ENCODE peak calls at places on chromosomes 7 and 10, in five cellular contexts. One of them, this sample, is unnamed.

GRCh38 chr10:132634241-132634946 is 96.8 kb downstream of the INPP5A start:
- DNase-seq in T-cell: no peak
- DNase-seq in epithelial cell of esophagus: peak
- DNase-seq in H7: peak
- DNase-seq in A172: no peak
- DNase-seq in this sample: no peak

GRCh38 chr7:135673360-135673706 is 11.0 kb downstream of the STMP1 start:
- DNase-seq in H7: no peak
- DNase-seq in A172: peak
- DNase-seq in T-cell: no peak
- DNase-seq in epithelial cell of esophagus: peak
- DNase-seq in this sample: no peak

GRCh38 chr7:2036786-2037185 is 196.0 kb downstream of the MAD1L1 start:
- DNase-seq in epithelial cell of esophagus: no peak
- DNase-seq in H7: peak
- DNase-seq in A172: no peak
- DNase-seq in T-cell: no peak
- DNase-seq in this sample: no peak

GRCh38 chr7:97405842-97406241 is 288.3 kb downstream of the SDHAF3 start:
- DNase-seq in H7: no peak
- DNase-seq in T-cell: no peak
- DNase-seq in epithelial cell of esophagus: no peak
- DNase-seq in A172: no peak
- DNase-seq in this sample: peak

GRCh38 chr10:5873515-5873995 is 16.1 kb downstream of the ANKRD16 start:
- DNase-seq in H7: peak
- DNase-seq in epithelial cell of esophagus: peak
- DNase-seq in T-cell: peak
- DNase-seq in A172: peak
- DNase-seq in this sample: peak

GRCh38 chr7:40469481-40469880 is 334.7 kb downstream of the SUGCT start:
- DNase-seq in T-cell: no peak
- DNase-seq in A172: peak
- DNase-seq in epithelial cell of esophagus: peak
- DNase-seq in H7: no peak
- DNase-seq in this sample: no peak

GRCh38 chr10:90732581-90732980 is 125.3 kb downstream of the HTR7 start:
- DNase-seq in H7: no peak
- DNase-seq in A172: no peak
- DNase-seq in T-cell: no peak
- DNase-seq in epithelial cell of esophagus: no peak
- DNase-seq in this sample: no peak

GRCh38 chr10:132962623-132963429 is 20.5 kb upstream of the CFAP46 start:
- DNase-seq in H7: no peak
- DNase-seq in A172: no peak
- DNase-seq in epithelial cell of esophagus: no peak
- DNase-seq in T-cell: no peak
- DNase-seq in this sample: no peak

GRCh38 chr10:11303671-11304170 is 286.0 kb downstream of the CELF2 start:
- DNase-seq in epithelial cell of esophagus: no peak
- DNase-seq in T-cell: no peak
- DNase-seq in H7: no peak
- DNase-seq in A172: no peak
- DNase-seq in this sample: peak

GRCh38 chr10:48627984-48628609 is 23.2 kb upstream of the ARHGAP22 start:
- DNase-seq in A172: no peak
- DNase-seq in epithelial cell of esophagus: no peak
- DNase-seq in T-cell: no peak
- DNase-seq in H7: no peak
- DNase-seq in this sample: peak

GRCh38 chr7:6165075-6165474 is 107.3 kb downstream of the CYTH3 start:
- DNase-seq in epithelial cell of esophagus: no peak
- DNase-seq in T-cell: no peak
- DNase-seq in H7: no peak
- DNase-seq in A172: no peak
- DNase-seq in this sample: no peak

GRCh38 chr10:7085913-7086589 is 324.8 kb downstream of the SFMBT2 start:
- DNase-seq in epithelial cell of esophagus: no peak
- DNase-seq in A172: no peak
- DNase-seq in T-cell: no peak
- DNase-seq in H7: peak
- DNase-seq in this sample: no peak

GRCh38 chr7:128025380-128025779 is 5.9 kb downstream of the LRRC4 start:
- DNase-seq in T-cell: no peak
- DNase-seq in H7: no peak
- DNase-seq in epithelial cell of esophagus: peak
- DNase-seq in A172: no peak
- DNase-seq in this sample: no peak

GRCh38 chr10:103936022-103936421 is 18.0 kb upstream of the STN1 start:
- DNase-seq in epithelial cell of esophagus: no peak
- DNase-seq in T-cell: no peak
- DNase-seq in A172: no peak
- DNase-seq in H7: no peak
- DNase-seq in this sample: no peak

GRCh38 chr7:135672560-135673359 is 10.4 kb downstream of the STMP1 start:
- DNase-seq in H7: peak
- DNase-seq in epithelial cell of esophagus: peak
- DNase-seq in A172: peak
- DNase-seq in T-cell: no peak
- DNase-seq in this sample: peak

GRCh38 chr7:21251166-21251806 is 176.6 kb upstream of the SP4 start:
- DNase-seq in H7: no peak
- DNase-seq in T-cell: no peak
- DNase-seq in epithelial cell of esophagus: no peak
- DNase-seq in A172: no peak
- DNase-seq in this sample: no peak

GRCh38 chr10:28492556-28492955 is 40.4 kb upstream of the WAC start:
- DNase-seq in H7: no peak
- DNase-seq in A172: peak
- DNase-seq in T-cell: no peak
- DNase-seq in epithelial cell of esophagus: no peak
- DNase-seq in this sample: no peak

GRCh38 chr10:7302393-7303054 is 108.3 kb downstream of the SFMBT2 start:
- DNase-seq in T-cell: no peak
- DNase-seq in epithelial cell of esophagus: no peak
- DNase-seq in A172: peak
- DNase-seq in H7: no peak
- DNase-seq in this sample: no peak

GRCh38 chr10:25875555-25876165 is 58.4 kb upstream of the MYO3A start:
- DNase-seq in H7: peak
- DNase-seq in epithelial cell of esophagus: peak
- DNase-seq in A172: peak
- DNase-seq in T-cell: peak
- DNase-seq in this sample: peak

GRCh38 chr7:33563010-33563409 is 342.3 kb upstream of the BMPER start:
- DNase-seq in epithelial cell of esophagus: no peak
- DNase-seq in T-cell: no peak
- DNase-seq in H7: no peak
- DNase-seq in A172: peak
- DNase-seq in this sample: no peak

GRCh38 chr7:2651336-2651735 is 19.6 kb downstream of the TTYH3 start:
- DNase-seq in A172: no peak
- DNase-seq in T-cell: no peak
- DNase-seq in H7: peak
- DNase-seq in epithelial cell of esophagus: no peak
- DNase-seq in this sample: peak

GRCh38 chr7:5284304-5285281 is 1.9 kb downstream of the SLC29A4 start:
- DNase-seq in A172: peak
- DNase-seq in T-cell: no peak
- DNase-seq in epithelial cell of esophagus: peak
- DNase-seq in H7: peak
- DNase-seq in this sample: peak

GRCh38 chr10:22230331-22230833 is 12.6 kb upstream of the EBLN1 start:
- DNase-seq in epithelial cell of esophagus: peak
- DNase-seq in H7: peak
- DNase-seq in A172: peak
- DNase-seq in T-cell: no peak
- DNase-seq in this sample: peak

This sample was measured in NCI-H82.